ENCODE peak calls at places on chromosomes 3 and 15, in nine cellular contexts. One of them, this sample, is unnamed.

GRCh38 chr15:89591834-89592233 is 16.6 kb downstream of the TICRR start:
- DNase-seq in OCI-LY7: no peak
- DNase-seq in hepatocyte: no peak
- DNase-seq in SK-N-SH: no peak
- DNase-seq in GM23338: no peak
- DNase-seq in HCT116: no peak
- DNase-seq in MM.1S: no peak
- DNase-seq in PC-3: no peak
- DNase-seq in neural progenitor cell: peak
- DNase-seq in this sample: no peak

GRCh38 chr3:119681279-119681678 is 4.1 kb upstream of the COX17 start:
- DNase-seq in PC-3: peak
- DNase-seq in MM.1S: peak
- DNase-seq in SK-N-SH: peak
- DNase-seq in GM23338: peak
- DNase-seq in HCT116: peak
- DNase-seq in OCI-LY7: peak
- DNase-seq in hepatocyte: peak
- DNase-seq in neural progenitor cell: peak
- DNase-seq in this sample: peak

GRCh38 chr3:19725000-19725399 is 209.0 kb downstream of the EFHB start:
- DNase-seq in GM23338: peak
- DNase-seq in SK-N-SH: no peak
- DNase-seq in HCT116: no peak
- DNase-seq in MM.1S: no peak
- DNase-seq in neural progenitor cell: peak
- DNase-seq in hepatocyte: no peak
- DNase-seq in OCI-LY7: no peak
- DNase-seq in PC-3: no peak
- DNase-seq in this sample: no peak

GRCh38 chr3:35505772-35506171 is 133.6 kb upstream of the ARPP21 start:
- DNase-seq in GM23338: no peak
- DNase-seq in PC-3: no peak
- DNase-seq in HCT116: no peak
- DNase-seq in OCI-LY7: no peak
- DNase-seq in SK-N-SH: no peak
- DNase-seq in MM.1S: no peak
- DNase-seq in neural progenitor cell: no peak
- DNase-seq in hepatocyte: no peak
- DNase-seq in this sample: no peak

GRCh38 chr3:33046521-33046920 is 50.4 kb downstream of the GLB1 start:
- DNase-seq in OCI-LY7: no peak
- DNase-seq in GM23338: no peak
- DNase-seq in SK-N-SH: no peak
- DNase-seq in MM.1S: no peak
- DNase-seq in hepatocyte: no peak
- DNase-seq in neural progenitor cell: no peak
- DNase-seq in PC-3: no peak
- DNase-seq in HCT116: no peak
- DNase-seq in this sample: no peak

GRCh38 chr15:52658955-52659354 is 20.2 kb downstream of the ATOSA start:
- DNase-seq in PC-3: peak
- DNase-seq in HCT116: no peak
- DNase-seq in MM.1S: peak
- DNase-seq in OCI-LY7: no peak
- DNase-seq in SK-N-SH: no peak
- DNase-seq in GM23338: no peak
- DNase-seq in hepatocyte: no peak
- DNase-seq in neural progenitor cell: no peak
- DNase-seq in this sample: no peak

GRCh38 chr3:53195602-53196574 is 34.9 kb downstream of the PRKCD start:
- DNase-seq in GM23338: peak
- DNase-seq in HCT116: peak
- DNase-seq in SK-N-SH: peak
- DNase-seq in hepatocyte: peak
- DNase-seq in MM.1S: peak
- DNase-seq in neural progenitor cell: peak
- DNase-seq in PC-3: peak
- DNase-seq in OCI-LY7: peak
- DNase-seq in this sample: peak

GRCh38 chr3:10772230-10773161 is 43.5 kb upstream of the SLC6A11 start:
- DNase-seq in MM.1S: peak
- DNase-seq in PC-3: peak
- DNase-seq in HCT116: no peak
- DNase-seq in neural progenitor cell: peak
- DNase-seq in GM23338: peak
- DNase-seq in SK-N-SH: peak
- DNase-seq in hepatocyte: no peak
- DNase-seq in OCI-LY7: no peak
- DNase-seq in this sample: peak

GRCh38 chr3:185878920-185879319 is 54.1 kb upstream of the IGF2BP2 start:
- DNase-seq in neural progenitor cell: no peak
- DNase-seq in hepatocyte: no peak
- DNase-seq in MM.1S: no peak
- DNase-seq in OCI-LY7: no peak
- DNase-seq in HCT116: no peak
- DNase-seq in GM23338: no peak
- DNase-seq in SK-N-SH: no peak
- DNase-seq in PC-3: peak
- DNase-seq in this sample: no peak

GRCh38 chr3:100869787-100870186 is 123.4 kb downstream of the ABI3BP start:
- DNase-seq in hepatocyte: no peak
- DNase-seq in MM.1S: no peak
- DNase-seq in OCI-LY7: no peak
- DNase-seq in HCT116: no peak
- DNase-seq in PC-3: no peak
- DNase-seq in GM23338: no peak
- DNase-seq in neural progenitor cell: no peak
- DNase-seq in SK-N-SH: no peak
- DNase-seq in this sample: peak

GRCh38 chr15:55118341-55118740 is 78.4 kb downstream of the RSL24D1 start:
- DNase-seq in hepatocyte: no peak
- DNase-seq in neural progenitor cell: no peak
- DNase-seq in PC-3: no peak
- DNase-seq in GM23338: no peak
- DNase-seq in MM.1S: no peak
- DNase-seq in SK-N-SH: no peak
- DNase-seq in HCT116: no peak
- DNase-seq in OCI-LY7: no peak
- DNase-seq in this sample: no peak

GRCh38 chr3:59540696-59541095 is 490.9 kb upstream of the CFAP20DC start:
- DNase-seq in HCT116: no peak
- DNase-seq in GM23338: peak
- DNase-seq in MM.1S: no peak
- DNase-seq in neural progenitor cell: no peak
- DNase-seq in hepatocyte: no peak
- DNase-seq in SK-N-SH: no peak
- DNase-seq in OCI-LY7: no peak
- DNase-seq in PC-3: no peak
- DNase-seq in this sample: no peak

GRCh38 chr3:187041362-187042061 is 97.8 kb downstream of the RPL39L start:
- DNase-seq in PC-3: no peak
- DNase-seq in SK-N-SH: no peak
- DNase-seq in hepatocyte: no peak
- DNase-seq in MM.1S: peak
- DNase-seq in HCT116: no peak
- DNase-seq in OCI-LY7: no peak
- DNase-seq in neural progenitor cell: no peak
- DNase-seq in GM23338: no peak
- DNase-seq in this sample: peak

DNA sequence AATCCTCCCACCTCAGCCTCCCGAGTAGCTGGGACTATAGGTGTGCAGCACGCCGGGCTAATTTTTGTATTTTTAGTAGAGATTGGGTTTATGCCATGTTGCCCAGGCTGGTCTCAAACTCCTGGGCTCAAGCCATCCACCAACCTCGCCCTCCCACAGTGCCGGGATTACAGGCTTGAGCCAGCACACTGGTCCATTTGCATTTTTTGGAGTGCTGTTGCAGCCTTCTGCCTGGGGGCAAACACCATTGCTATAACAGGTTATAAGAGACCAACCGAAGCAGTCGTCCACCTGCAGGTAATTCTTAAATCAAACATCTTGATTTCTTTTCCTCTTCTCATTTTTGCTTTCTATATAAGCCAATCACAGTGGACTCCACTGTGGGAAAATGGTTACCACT is 27.7 kb downstream of the ACKR4 start:
- DNase-seq in neural progenitor cell: peak
- DNase-seq in hepatocyte: no peak
- DNase-seq in PC-3: no peak
- DNase-seq in OCI-LY7: peak
- DNase-seq in HCT116: no peak
- DNase-seq in MM.1S: no peak
- DNase-seq in GM23338: peak
- DNase-seq in SK-N-SH: no peak
- DNase-seq in this sample: no peak
- TF ChIP-seq EZH2phosphoT487 in neural progenitor cell: no peak
- TF ChIP-seq EZH2phosphoT487 in hepatocyte: no peak
- TF ChIP-seq EZH2phosphoT487 in PC-3: no peak
- TF ChIP-seq EZH2phosphoT487 in OCI-LY7: no peak
- TF ChIP-seq EZH2phosphoT487 in HCT116: no peak
- TF ChIP-seq EZH2phosphoT487 in MM.1S: no peak
- TF ChIP-seq EZH2phosphoT487 in GM23338: no peak
- TF ChIP-seq EZH2phosphoT487 in SK-N-SH: no peak
- TF ChIP-seq EZH2phosphoT487 in this sample: no peak

GRCh38 chr15:69402816-69403215 is 11.3 kb upstream of the KIF23 start:
- DNase-seq in neural progenitor cell: no peak
- DNase-seq in GM23338: no peak
- DNase-seq in MM.1S: no peak
- DNase-seq in PC-3: no peak
- DNase-seq in OCI-LY7: no peak
- DNase-seq in SK-N-SH: no peak
- DNase-seq in HCT116: no peak
- DNase-seq in hepatocyte: no peak
- DNase-seq in this sample: peak

GRCh38 chr15:69400850-69401249 is 13.3 kb upstream of the KIF23 start:
- DNase-seq in GM23338: peak
- DNase-seq in hepatocyte: no peak
- DNase-seq in HCT116: no peak
- DNase-seq in SK-N-SH: no peak
- DNase-seq in PC-3: peak
- DNase-seq in neural progenitor cell: no peak
- DNase-seq in MM.1S: no peak
- DNase-seq in OCI-LY7: no peak
- DNase-seq in this sample: no peak

GRCh38 chr15:69407719-69408400 is 6.3 kb upstream of the KIF23 start:
- DNase-seq in GM23338: no peak
- DNase-seq in PC-3: no peak
- DNase-seq in neural progenitor cell: no peak
- DNase-seq in MM.1S: no peak
- DNase-seq in SK-N-SH: no peak
- DNase-seq in OCI-LY7: no peak
- DNase-seq in HCT116: no peak
- DNase-seq in hepatocyte: no peak
- DNase-seq in this sample: no peak

GRCh38 chr15:69405110-69405509 is 9.0 kb upstream of the KIF23 start:
- DNase-seq in neural progenitor cell: no peak
- DNase-seq in PC-3: no peak
- DNase-seq in hepatocyte: no peak
- DNase-seq in HCT116: no peak
- DNase-seq in OCI-LY7: no peak
- DNase-seq in GM23338: no peak
- DNase-seq in SK-N-SH: no peak
- DNase-seq in MM.1S: no peak
- DNase-seq in this sample: no peak

DNA sequence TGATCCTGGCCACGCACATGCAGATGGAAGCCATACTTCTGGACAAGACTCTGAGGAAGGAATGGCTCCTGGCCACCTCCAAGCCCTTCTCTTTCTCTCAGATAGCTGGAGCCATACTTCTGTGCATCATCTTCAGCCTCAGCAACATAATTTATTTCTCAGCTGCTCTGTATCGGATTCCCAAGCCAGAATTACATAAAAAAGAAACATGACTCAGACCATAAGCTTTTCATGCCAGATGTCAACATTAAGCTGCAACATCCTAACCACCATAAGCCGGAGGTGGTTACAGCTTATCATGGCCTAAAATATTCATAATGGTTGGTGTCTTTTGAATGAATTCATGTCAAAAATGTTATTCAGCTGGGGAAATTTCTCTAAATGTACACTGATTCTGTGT is 10.5 kb upstream of the KIF23 start:
- DNase-seq in neural progenitor cell: no peak
- DNase-seq in MM.1S: no peak
- DNase-seq in hepatocyte: no peak
- DNase-seq in PC-3: peak
- DNase-seq in OCI-LY7: no peak
- DNase-seq in SK-N-SH: no peak
- DNase-seq in HCT116: no peak
- DNase-seq in GM23338: no peak
- DNase-seq in this sample: peak
- TF ChIP-seq EZH2phosphoT487 in neural progenitor cell: no peak
- TF ChIP-seq EZH2phosphoT487 in MM.1S: no peak
- TF ChIP-seq EZH2phosphoT487 in hepatocyte: no peak
- TF ChIP-seq EZH2phosphoT487 in PC-3: no peak
- TF ChIP-seq EZH2phosphoT487 in OCI-LY7: no peak
- TF ChIP-seq EZH2phosphoT487 in SK-N-SH: no peak
- TF ChIP-seq EZH2phosphoT487 in HCT116: no peak
- TF ChIP-seq EZH2phosphoT487 in GM23338: no peak
- TF ChIP-seq EZH2phosphoT487 in this sample: no peak

DNA sequence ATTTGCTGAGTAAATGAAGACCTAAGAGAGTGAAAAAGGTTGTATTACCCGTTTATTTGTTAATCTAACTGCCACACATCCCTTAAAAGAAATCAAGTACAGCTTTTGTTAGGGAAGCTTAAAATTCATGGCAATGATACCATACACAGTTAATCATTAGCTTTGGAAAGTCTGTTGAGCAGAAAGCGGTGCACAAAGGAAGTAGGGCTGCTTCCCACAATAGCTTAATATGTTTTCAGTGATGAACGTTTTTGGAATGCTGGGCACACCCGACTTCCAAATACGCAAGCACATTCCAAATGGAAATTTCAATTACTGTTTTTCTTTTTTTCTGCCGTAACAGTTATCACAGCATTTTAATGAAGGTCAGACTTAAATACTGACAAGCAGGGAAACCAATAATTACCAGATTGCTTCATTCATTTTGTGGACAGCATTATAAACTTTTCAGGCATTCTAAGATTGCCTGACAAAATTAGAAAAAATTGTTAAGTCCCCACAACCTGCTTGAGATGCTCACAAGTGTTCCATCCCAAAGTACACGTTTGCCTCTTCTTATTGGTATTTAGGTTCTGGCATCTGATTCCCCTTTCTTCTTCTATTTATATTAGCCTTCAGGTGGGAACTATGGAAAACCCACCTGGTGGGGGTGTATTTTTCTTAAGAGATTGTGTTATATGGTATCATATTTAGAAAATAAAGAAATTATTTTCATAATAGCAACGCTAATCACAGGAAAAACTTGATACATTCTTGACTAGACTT is 1.1 kb upstream of the ECT2 start:
- DNase-seq in HCT116: peak
- DNase-seq in neural progenitor cell: no peak
- DNase-seq in MM.1S: no peak
- DNase-seq in hepatocyte: peak
- DNase-seq in OCI-LY7: no peak
- DNase-seq in GM23338: peak
- DNase-seq in PC-3: peak
- DNase-seq in SK-N-SH: no peak
- DNase-seq in this sample: peak
- TF ChIP-seq EZH2phosphoT487 in HCT116: no peak
- TF ChIP-seq EZH2phosphoT487 in neural progenitor cell: no peak
- TF ChIP-seq EZH2phosphoT487 in MM.1S: no peak
- TF ChIP-seq EZH2phosphoT487 in hepatocyte: no peak
- TF ChIP-seq EZH2phosphoT487 in OCI-LY7: no peak
- TF ChIP-seq EZH2phosphoT487 in GM23338: no peak
- TF ChIP-seq EZH2phosphoT487 in PC-3: no peak
- TF ChIP-seq EZH2phosphoT487 in SK-N-SH: no peak
- TF ChIP-seq EZH2phosphoT487 in this sample: no peak

GRCh38 chr3:134034005-134034785 is 4.5 kb upstream of the SLCO2A1 start:
- DNase-seq in SK-N-SH: no peak
- DNase-seq in PC-3: no peak
- DNase-seq in HCT116: no peak
- DNase-seq in GM23338: no peak
- DNase-seq in neural progenitor cell: no peak
- DNase-seq in hepatocyte: no peak
- DNase-seq in MM.1S: no peak
- DNase-seq in OCI-LY7: no peak
- DNase-seq in this sample: peak
- TF ChIP-seq EZH2phosphoT487 in SK-N-SH: no peak
- TF ChIP-seq EZH2phosphoT487 in PC-3: no peak
- TF ChIP-seq EZH2phosphoT487 in HCT116: no peak
- TF ChIP-seq EZH2phosphoT487 in GM23338: no peak
- TF ChIP-seq EZH2phosphoT487 in neural progenitor cell: no peak
- TF ChIP-seq EZH2phosphoT487 in hepatocyte: no peak
- TF ChIP-seq EZH2phosphoT487 in MM.1S: no peak
- TF ChIP-seq EZH2phosphoT487 in OCI-LY7: no peak
- TF ChIP-seq EZH2phosphoT487 in this sample: no peak